ENCODE peak calls at places on chromosomes 7 and 10, in six cellular contexts. U is mesendoderm, R is SK-N-SH, P is right atrium auricular region, O is lower lobe of right lung, L is uterus. V is an unnamed sample.

GRCh38 chr7:7977774-7978173 is 9.2 kb downstream of the GLCCI1 start:
- DNase-seq in U (no peak), L (no peak), P (no peak), R (no peak), O (no peak), V (no peak)

GRCh38 chr7:25173184-25173583 is 48.1 kb upstream of the CYCS start:
- DNase-seq in L (no peak), R (no peak), O (no peak), U (no peak), P (no peak), V (no peak)

GRCh38 chr7:140542226-140542625 is 62.9 kb upstream of the MKRN1 start:
- DNase-seq in U (no peak), P (peak; percentile 68), R (no peak), O (no peak), L (peak; percentile 88), V (no peak)

GRCh38 chr7:43692582-43693373 is 36.5 kb downstream of the COA1 start:
- DNase-seq in L (no peak), P (no peak), U (no peak), O (no peak), R (no peak), V (no peak)

GRCh38 chr7:50471970-50472369 is 21.8 kb upstream of the FIGNL1 start:
- DNase-seq in R (no peak), P (no peak), U (no peak), L (no peak), O (no peak), V (no peak)

GRCh38 chr10:32972454-32972853 is 14.4 kb upstream of the ITGB1 start:
- DNase-seq in U (no peak), L (no peak), O (no peak), P (no peak), R (no peak), V (no peak)

GRCh38 chr10:63414481-63415260 is 51.1 kb downstream of the JMJD1C start:
- DNase-seq in U (no peak), O (no peak), P (no peak), L (no peak), R (no peak), V (no peak)

GRCh38 chr10:89963446-89964102 is 262.2 kb downstream of the KIF20B start:
- DNase-seq in O (no peak), P (no peak), R (no peak), U (no peak), L (no peak), V (no peak)

GRCh38 chr10:109593686-109594085 is 329.6 kb downstream of the XPNPEP1 start:
- DNase-seq in O (no peak), P (no peak), R (no peak), L (no peak), U (no peak), V (no peak)

GRCh38 chr7:28160551-28160991 is 20.0 kb downstream of the JAZF1 start:
- DNase-seq in R (no peak), P (no peak), U (peak; percentile 72), O (no peak), L (no peak), V (no peak)

GRCh38 chr7:48035301-48035966 is at the start of gene C7orf57:
- DNase-seq in P (peak; percentile 93), U (peak; percentile 95), O (peak; percentile 96), L (peak; percentile 73), R (peak; percentile 99), V (peak; percentile 91)
- H3K27ac ChIP-seq in P (no peak within 1 kb of the TSS), U (no peak within 1 kb of the TSS), O (no peak within 1 kb of the TSS), L (no peak within 1 kb of the TSS), R (no peak within 1 kb of the TSS), V (no peak within 1 kb of the TSS)

GRCh38 chr7:70355591-70356323 is 757.5 kb downstream of the AUTS2 start:
- DNase-seq in P (no peak), L (no peak), O (no peak), U (no peak), R (no peak), V (no peak)
- H3K4me3 ChIP-seq in P (no peak overlapping the region), L (no peak overlapping the region), O (no peak overlapping the region), U (no peak overlapping the region), R (no peak overlapping the region), V (no peak overlapping the region)

GRCh38 chr10:77541247-77541646 is 96.4 kb downstream of the KCNMA1 start:
- DNase-seq in U (no peak), P (no peak), O (no peak), L (no peak), R (no peak), V (no peak)

GRCh38 chr10:77533887-77534278 is 103.7 kb downstream of the KCNMA1 start:
- DNase-seq in R (peak; percentile 70), P (no peak), O (no peak), U (no peak), L (no peak), V (no peak)

GRCh38 chr10:77539147-77539935 is 98.3 kb downstream of the KCNMA1 start:
- DNase-seq in U (no peak), R (no peak), P (no peak), L (no peak), O (no peak), V (no peak)

GRCh38 chr10:77537051-77537450 is 100.6 kb downstream of the KCNMA1 start:
- DNase-seq in P (no peak), U (no peak), L (no peak), O (no peak), R (no peak), V (no peak)

DNA sequence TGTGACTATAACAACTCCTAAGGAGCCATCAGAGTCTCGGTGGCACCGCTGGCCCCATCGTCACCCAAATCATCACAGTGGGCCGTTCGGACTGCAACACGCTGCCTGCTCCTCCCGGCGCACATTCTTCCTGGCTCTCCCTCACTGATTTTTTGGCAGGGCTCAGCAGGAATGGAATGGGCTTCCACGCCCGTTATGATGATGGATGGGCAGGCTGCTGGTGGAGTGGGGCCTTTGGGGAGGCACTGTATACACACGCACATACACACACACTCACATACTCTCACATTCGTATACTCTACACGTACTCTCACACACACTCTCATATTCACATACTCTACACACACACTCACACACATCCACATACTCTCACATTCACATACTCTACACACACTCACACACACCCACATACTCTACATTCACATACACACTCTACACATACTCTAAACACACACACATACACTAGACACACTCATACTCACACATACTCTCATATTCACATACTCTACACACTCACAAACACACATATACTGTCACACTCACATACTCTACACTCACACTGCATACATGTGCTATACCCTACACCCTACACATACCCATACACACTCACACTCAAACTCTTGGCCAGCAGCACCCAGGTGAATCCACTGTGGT is 99.8 kb downstream of the KCNMA1 start:
- DNase-seq in U (no peak), O (no peak), R (no peak), P (no peak), L (peak; percentile 46), V (no peak)
- H3K27ac ChIP-seq in U (no peak overlapping the region), O (no peak overlapping the region), R (no peak overlapping the region), P (no peak overlapping the region), L (peak overlapping the region; percentile 45), V (peak overlapping the region; percentile 56)

DNA sequence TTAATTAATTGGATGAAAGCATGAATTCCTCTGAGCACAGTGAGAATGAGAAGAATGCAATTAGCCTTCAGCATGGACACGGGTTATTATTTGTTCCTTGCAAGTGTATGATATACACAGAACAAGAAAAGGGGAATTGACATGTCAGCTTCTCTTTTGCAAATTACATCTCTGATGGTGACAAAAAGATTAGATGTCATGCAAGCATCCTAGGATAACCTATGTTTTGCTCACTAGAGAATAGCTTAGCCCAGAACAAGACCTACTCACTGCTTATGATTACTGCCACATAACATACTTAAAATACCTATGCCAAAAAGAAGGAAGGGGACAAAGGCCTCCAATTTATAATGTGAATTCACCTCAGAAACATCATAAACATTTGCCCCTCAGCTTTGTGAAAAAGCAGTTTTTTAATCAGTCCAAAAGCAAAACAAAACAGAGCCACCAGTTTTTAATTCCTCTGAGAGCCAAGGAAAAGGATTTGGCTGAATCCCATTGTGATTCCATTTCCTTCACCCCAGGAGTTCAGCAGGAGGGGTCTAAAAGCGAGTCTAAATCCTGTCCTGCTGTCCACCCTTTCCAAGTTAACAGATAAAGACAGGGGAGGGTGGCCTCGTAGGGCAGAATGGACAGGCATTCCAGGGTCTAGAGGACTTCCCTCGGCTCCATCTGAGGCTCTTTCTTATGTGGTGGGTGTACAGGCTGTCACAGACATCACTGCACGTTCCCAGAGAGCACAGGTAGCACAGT is 120.1 kb downstream of the ABLIM1 start:
- DNase-seq in P (no peak), R (no peak), U (no peak), O (no peak), L (no peak), V (no peak)
- H3K4me3 ChIP-seq in P (no peak overlapping the region), R (no peak overlapping the region), U (no peak overlapping the region), O (no peak overlapping the region), L (no peak overlapping the region), V (no peak overlapping the region)